ENCODE peak calls at places on chromosomes 2 and 18, in four cellular contexts. One of them, this sample, is unnamed.
A peak's percentile ranks its signal among the peaks of the same experiment; 100 is the strongest.

GRCh38 chr18:76889086-76889699 is 66.8 kb downstream of the ZNF236 start:
- DNase-seq in stimulated activated CD4-positive, alpha-beta T cell treated with anti-CD3 and anti-CD28 coated beads, Interleukin-4, amount 100 ng/mL, for 48 hours: no peak
- DNase-seq in NCI-H82: no peak
- DNase-seq in amniotic stem cell: no peak
- DNase-seq in this sample: no peak

GRCh38 chr2:109604597-109604996 is 9.2 kb downstream of the SEPTIN10 start:
- DNase-seq in stimulated activated CD4-positive, alpha-beta T cell treated with anti-CD3 and anti-CD28 coated beads, Interleukin-4, amount 100 ng/mL, for 48 hours: no peak
- DNase-seq in NCI-H82: no peak
- DNase-seq in amniotic stem cell: no peak
- DNase-seq in this sample: no peak

GRCh38 chr2:45046786-45047185 is 37.5 kb upstream of the SIX2 start:
- DNase-seq in stimulated activated CD4-positive, alpha-beta T cell treated with anti-CD3 and anti-CD28 coated beads, Interleukin-4, amount 100 ng/mL, for 48 hours: no peak
- DNase-seq in NCI-H82: no peak
- DNase-seq in amniotic stem cell: no peak
- DNase-seq in this sample: no peak

GRCh38 chr2:64695656-64696310 is 42.1 kb upstream of the SERTAD2 start:
- DNase-seq in stimulated activated CD4-positive, alpha-beta T cell treated with anti-CD3 and anti-CD28 coated beads, Interleukin-4, amount 100 ng/mL, for 48 hours: no peak
- DNase-seq in NCI-H82: no peak
- DNase-seq in amniotic stem cell: no peak
- DNase-seq in this sample: no peak

GRCh38 chr2:186347472-186347871 is 138.6 kb upstream of the ZC3H15 start:
- DNase-seq in stimulated activated CD4-positive, alpha-beta T cell treated with anti-CD3 and anti-CD28 coated beads, Interleukin-4, amount 100 ng/mL, for 48 hours: no peak
- DNase-seq in NCI-H82: no peak
- DNase-seq in amniotic stem cell: no peak
- DNase-seq in this sample: no peak

GRCh38 chr2:111704246-111704645 is 179.7 kb downstream of the ANAPC1 start:
- DNase-seq in stimulated activated CD4-positive, alpha-beta T cell treated with anti-CD3 and anti-CD28 coated beads, Interleukin-4, amount 100 ng/mL, for 48 hours: no peak
- DNase-seq in NCI-H82: no peak
- DNase-seq in amniotic stem cell: peak; percentile 30
- DNase-seq in this sample: no peak

GRCh38 chr2:128492966-128493811 is 174.5 kb upstream of the HS6ST1 start:
- DNase-seq in stimulated activated CD4-positive, alpha-beta T cell treated with anti-CD3 and anti-CD28 coated beads, Interleukin-4, amount 100 ng/mL, for 48 hours: no peak
- DNase-seq in NCI-H82: no peak
- DNase-seq in amniotic stem cell: no peak
- DNase-seq in this sample: no peak

GRCh38 chr2:223970343-223971128 is 13.3 kb downstream of the MRPL44 start:
- DNase-seq in stimulated activated CD4-positive, alpha-beta T cell treated with anti-CD3 and anti-CD28 coated beads, Interleukin-4, amount 100 ng/mL, for 48 hours: peak; percentile 28
- DNase-seq in NCI-H82: peak; percentile 74
- DNase-seq in amniotic stem cell: peak; percentile 6
- DNase-seq in this sample: peak; percentile 31

GRCh38 chr18:79945118-79946042 is 6.1 kb downstream of the SLC66A2 start:
- DNase-seq in stimulated activated CD4-positive, alpha-beta T cell treated with anti-CD3 and anti-CD28 coated beads, Interleukin-4, amount 100 ng/mL, for 48 hours: no peak
- DNase-seq in NCI-H82: no peak
- DNase-seq in amniotic stem cell: no peak
- DNase-seq in this sample: no peak

GRCh38 chr2:40160730-40161129 is 291.2 kb downstream of the SLC8A1 start:
- DNase-seq in stimulated activated CD4-positive, alpha-beta T cell treated with anti-CD3 and anti-CD28 coated beads, Interleukin-4, amount 100 ng/mL, for 48 hours: no peak
- DNase-seq in NCI-H82: no peak
- DNase-seq in amniotic stem cell: no peak
- DNase-seq in this sample: no peak

GRCh38 chr2:113716291-113716690 is 40.2 kb downstream of the SLC35F5 start:
- DNase-seq in stimulated activated CD4-positive, alpha-beta T cell treated with anti-CD3 and anti-CD28 coated beads, Interleukin-4, amount 100 ng/mL, for 48 hours: no peak
- DNase-seq in NCI-H82: no peak
- DNase-seq in amniotic stem cell: no peak
- DNase-seq in this sample: no peak

GRCh38 chr2:85865539-85866164 is 23.1 kb downstream of the ST3GAL5 start:
- DNase-seq in stimulated activated CD4-positive, alpha-beta T cell treated with anti-CD3 and anti-CD28 coated beads, Interleukin-4, amount 100 ng/mL, for 48 hours: no peak
- DNase-seq in NCI-H82: no peak
- DNase-seq in amniotic stem cell: no peak
- DNase-seq in this sample: no peak

GRCh38 chr2:235066895-235067294 is 115.1 kb downstream of the SH3BP4 start:
- DNase-seq in stimulated activated CD4-positive, alpha-beta T cell treated with anti-CD3 and anti-CD28 coated beads, Interleukin-4, amount 100 ng/mL, for 48 hours: no peak
- DNase-seq in NCI-H82: peak; percentile 14
- DNase-seq in amniotic stem cell: no peak
- DNase-seq in this sample: no peak

GRCh38 chr18:3595282-3596273 is 145.6 kb downstream of the TGIF1 start:
- DNase-seq in stimulated activated CD4-positive, alpha-beta T cell treated with anti-CD3 and anti-CD28 coated beads, Interleukin-4, amount 100 ng/mL, for 48 hours: no peak
- DNase-seq in NCI-H82: no peak
- DNase-seq in amniotic stem cell: peak; percentile 63
- DNase-seq in this sample: no peak

GRCh38 chr2:241125626-241126025 is 23.5 kb upstream of the MTERF4 start:
- DNase-seq in stimulated activated CD4-positive, alpha-beta T cell treated with anti-CD3 and anti-CD28 coated beads, Interleukin-4, amount 100 ng/mL, for 48 hours: no peak
- DNase-seq in NCI-H82: no peak
- DNase-seq in amniotic stem cell: no peak
- DNase-seq in this sample: no peak